ENCODE peak calls at places on chromosomes 1 and 21, in eight cellular contexts. A, R, S, N, B, K, Q and L are unnamed samples.

GRCh38 chr1:66335859-66336640 is 197.9 kb upstream of the SGIP1 start:
- DNase-seq in A (peak), R (peak), S (peak), N (no peak), B (no peak), K (peak), Q (no peak), L (peak)

GRCh38 chr1:168963596-168963995 is 142.9 kb upstream of the ATP1B1 start:
- DNase-seq in A (no peak), R (no peak), S (no peak), N (no peak), B (no peak), K (no peak), Q (no peak), L (no peak)

GRCh38 chr1:51567653-51568052 is 48.6 kb upstream of the EPS15 start:
- DNase-seq in A (peak), R (no peak), S (no peak), N (no peak), B (no peak), K (no peak), Q (no peak), L (peak)

GRCh38 chr1:37094302-37094701 is 60.0 kb upstream of the GRIK3 start:
- DNase-seq in A (no peak), R (no peak), S (no peak), N (no peak), B (no peak), K (no peak), Q (no peak), L (no peak)

GRCh38 chr1:40848530-40849189 is 13.5 kb downstream of the CITED4 start:
- DNase-seq in A (peak), R (no peak), S (peak), N (peak), B (peak), K (peak), Q (peak), L (peak)

GRCh38 chr1:29500651-29501050 is 264.3 kb downstream of the PTPRU start:
- DNase-seq in A (no peak), R (no peak), S (no peak), N (no peak), B (no peak), K (no peak), Q (no peak), L (no peak)

GRCh38 chr1:28865997-28866650 is 48.2 kb upstream of the EPB41 start:
- DNase-seq in A (no peak), R (no peak), S (no peak), N (no peak), B (no peak), K (no peak), Q (no peak), L (peak)

GRCh38 chr1:204080163-204080903 is 7.4 kb downstream of the SOX13 start:
- DNase-seq in A (peak), R (no peak), S (peak), N (peak), B (peak), K (peak), Q (peak), L (peak)

GRCh38 chr21:44525431-44526095 is 14.4 kb downstream of the KRTAP10-1 start:
- DNase-seq in A (no peak), R (peak), S (no peak), N (no peak), B (no peak), K (no peak), Q (no peak), L (no peak)

GRCh38 chr1:227929746-227930472 is 17.8 kb downstream of the WNT9A start:
- DNase-seq in A (no peak), R (no peak), S (peak), N (no peak), B (no peak), K (peak), Q (no peak), L (no peak)

GRCh38 chr1:196034080-196034706 is 574.0 kb downstream of the KCNT2 start:
- DNase-seq in A (peak), R (no peak), S (no peak), N (peak), B (peak), K (no peak), Q (no peak), L (no peak)

GRCh38 chr1:175960169-175960568 is 216.8 kb upstream of the TNR start:
- DNase-seq in A (no peak), R (no peak), S (no peak), N (no peak), B (no peak), K (no peak), Q (no peak), L (no peak)

DNA sequence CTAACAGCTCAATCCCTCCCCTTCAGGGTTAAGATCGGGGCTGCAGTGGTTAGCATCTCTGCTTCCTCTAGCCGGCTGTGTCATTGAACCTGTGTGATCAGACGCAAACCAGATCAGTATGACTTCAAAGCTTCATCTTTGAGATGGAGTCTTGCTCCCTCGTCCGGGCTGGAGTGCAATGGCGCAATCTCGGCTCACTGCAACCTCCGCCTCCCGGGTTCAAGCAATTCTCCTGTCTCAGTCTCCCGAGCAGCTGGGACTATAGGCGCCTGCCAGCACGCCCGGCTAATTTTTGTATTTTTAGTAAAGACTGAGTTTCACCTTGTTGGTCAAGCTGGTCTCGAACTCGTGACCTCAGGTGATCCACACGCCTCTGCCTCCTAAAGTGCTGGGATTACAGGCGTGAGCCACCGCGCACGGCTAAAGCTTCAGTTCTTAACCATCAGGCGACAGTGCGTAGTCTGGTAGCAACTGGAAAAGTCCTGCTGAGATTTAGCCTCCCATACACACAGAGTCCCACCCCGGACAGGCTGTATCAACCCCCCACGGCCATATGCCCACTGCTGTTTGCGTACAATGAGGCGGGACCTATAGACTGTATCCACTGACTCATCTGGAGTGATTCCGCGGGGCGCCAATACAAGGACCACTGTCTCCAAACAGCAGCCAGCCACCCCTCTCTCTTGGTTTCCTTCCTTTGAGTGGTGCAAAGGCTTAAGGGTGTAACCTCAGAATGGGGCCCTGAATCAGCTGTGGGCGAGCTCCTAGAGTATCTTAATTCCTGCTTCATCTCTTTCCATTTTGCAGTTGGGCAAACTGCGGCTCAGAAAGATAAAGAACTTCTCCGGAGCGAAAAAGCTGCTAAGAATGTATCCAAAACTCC is 23.3 kb downstream of the CELA3A start:
- DNase-seq in A (peak), R (no peak), S (peak), N (peak), B (peak), K (peak), Q (peak), L (no peak)
- TF ChIP-seq CTCF in A (no peak), R (no peak), S (peak), N (no peak), B (no peak), K (peak), Q (no peak), L (no peak)

GRCh38 chr1:113247805-113248204 is 142.5 kb upstream of the MAGI3 start:
- DNase-seq in A (no peak), R (no peak), S (no peak), N (no peak), B (no peak), K (no peak), Q (no peak), L (no peak)
- TF ChIP-seq CTCF in A (no peak), R (no peak), S (no peak), N (no peak), B (no peak), K (no peak), Q (no peak), L (no peak)

DNA sequence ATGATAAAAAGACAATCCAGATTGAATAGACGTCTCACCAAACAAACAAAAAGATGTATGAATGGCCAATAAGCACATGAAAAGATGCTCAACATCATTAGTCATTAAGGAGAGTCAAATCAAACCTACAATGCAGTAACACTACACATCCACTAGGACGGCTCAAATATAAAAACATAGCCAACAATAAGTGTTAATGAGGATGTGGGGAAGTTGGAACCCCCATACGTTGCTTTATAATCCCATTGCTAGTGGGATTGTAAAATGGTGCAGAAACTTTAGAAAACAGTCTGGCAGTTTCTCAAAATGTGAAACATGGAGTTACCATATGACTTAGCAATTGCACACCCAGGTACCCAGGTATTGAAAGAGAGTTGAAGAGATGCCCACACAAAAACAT is 14.7 kb upstream of the IL24 start:
- DNase-seq in A (no peak), R (no peak), S (no peak), N (no peak), B (no peak), K (no peak), Q (no peak), L (no peak)
- TF ChIP-seq CTCF in A (peak), R (no peak), S (no peak), N (peak), B (peak), K (no peak), Q (no peak), L (peak)

DNA sequence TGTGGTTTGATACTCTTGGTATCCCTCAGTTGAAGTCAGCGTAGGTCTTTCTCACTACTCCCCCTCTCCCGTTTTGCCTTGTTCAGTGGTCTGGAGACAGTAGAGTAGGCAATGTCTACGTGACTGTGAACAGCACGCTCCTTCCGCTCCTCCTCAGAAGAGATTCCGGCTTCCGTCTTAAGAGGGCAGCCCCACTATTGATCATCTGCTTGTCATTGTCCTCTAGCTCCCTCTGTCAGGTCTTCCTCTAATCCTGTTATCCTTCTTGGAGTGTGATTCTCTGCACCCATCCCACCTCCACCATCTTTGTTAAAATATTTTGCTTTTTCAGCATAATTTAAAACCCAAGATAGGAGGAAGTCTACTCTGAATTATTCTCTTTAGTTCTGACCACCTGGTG is 129.9 kb upstream of the KCNK2 start:
- DNase-seq in A (no peak), R (no peak), S (no peak), N (no peak), B (peak), K (peak), Q (peak), L (no peak)
- TF ChIP-seq CTCF in A (no peak), R (no peak), S (no peak), N (no peak), B (peak), K (no peak), Q (peak), L (no peak)

GRCh38 chr1:205584732-205585131 is 47.1 kb downstream of the ELK4 start:
- DNase-seq in A (no peak), R (no peak), S (no peak), N (no peak), B (no peak), K (no peak), Q (no peak), L (no peak)
- TF ChIP-seq CTCF in A (peak), R (no peak), S (peak), N (no peak), B (peak), K (peak), Q (no peak), L (peak)

GRCh38 chr1:98991127-98992003 is 13.3 kb downstream of the PLPPR5 start:
- DNase-seq in A (peak), R (no peak), S (no peak), N (no peak), B (peak), K (peak), Q (peak), L (peak)
- TF ChIP-seq CTCF in A (peak), R (no peak), S (no peak), N (peak), B (peak), K (peak), Q (peak), L (peak)

GRCh38 chr21:29053011-29053553 is 20.4 kb downstream of the CCT8 start:
- DNase-seq in A (no peak), R (no peak), S (no peak), N (no peak), B (no peak), K (no peak), Q (no peak), L (no peak)
- TF ChIP-seq CTCF in A (no peak), R (no peak), S (no peak), N (no peak), B (no peak), K (no peak), Q (no peak), L (no peak)

GRCh38 chr1:226737819-226738420 is 1.2 kb downstream of the ITPKB start:
- DNase-seq in A (peak), R (peak), S (peak), N (peak), B (peak), K (peak), Q (no peak), L (peak)

GRCh38 chr1:226738995-226739695 is at the start of gene ITPKB:
- DNase-seq in A (peak), R (peak), S (peak), N (peak), B (peak), K (peak), Q (no peak), L (peak)

GRCh38 chr1:226739696-226740065 is 599 bp upstream of the ITPKB start:
- DNase-seq in A (no peak), R (no peak), S (no peak), N (no peak), B (no peak), K (no peak), Q (no peak), L (no peak)

GRCh38 chr1:226736908-226737818 is 1.9 kb downstream of the ITPKB start:
- DNase-seq in A (peak), R (peak), S (peak), N (peak), B (peak), K (no peak), Q (no peak), L (no peak)

GRCh38 chr1:226738421-226738994 is 574 bp downstream of the ITPKB start:
- DNase-seq in A (peak), R (peak), S (peak), N (peak), B (peak), K (peak), Q (no peak), L (peak)
- TF ChIP-seq CTCF in A (no peak), R (no peak), S (no peak), N (no peak), B (no peak), K (no peak), Q (no peak), L (peak)